ENCODE peak calls at places on chromosomes 7 and 10, in four cellular contexts. E is cardiac muscle cell, K is AG09309, A is fibroblast of mammary gland. S is an unnamed sample.

GRCh38 chr7:23970193-23970592 is 260.2 kb downstream of the STK31 start:
- DNase-seq in E (no peak), K (no peak), A (no peak), S (no peak)

GRCh38 chr7:47968852-47969774 is 10.3 kb downstream of the HUS1 start:
- DNase-seq in K (no peak), A (peak), E (peak), S (no peak)

GRCh38 chr7:12458520-12459131 is 55.0 kb upstream of the VWDE start:
- DNase-seq in E (peak), A (peak), K (no peak), S (peak)

GRCh38 chr10:44306147-44306710 is 78.7 kb downstream of the CXCL12 start:
- DNase-seq in K (peak), A (peak), E (peak), S (peak)

GRCh38 chr7:53541467-53541866 is 506.0 kb downstream of the POM121L12 start:
- DNase-seq in A (no peak), K (no peak), E (no peak), S (no peak)

GRCh38 chr10:93254180-93254847 is 180.6 kb downstream of the CYP26A1 start:
- DNase-seq in A (no peak), E (no peak), K (no peak), S (no peak)

GRCh38 chr7:105621617-105622016 is 40.3 kb upstream of the EFCAB10 start:
- DNase-seq in A (peak), E (peak), K (peak), S (peak)

GRCh38 chr7:84746347-84746746 is 440.5 kb downstream of the SEMA3D start:
- DNase-seq in E (peak), A (peak), K (no peak), S (no peak)

GRCh38 chr7:7119668-7120208 is 62.6 kb upstream of the C1GALT1 start:
- DNase-seq in E (no peak), A (no peak), K (no peak), S (no peak)

DNA sequence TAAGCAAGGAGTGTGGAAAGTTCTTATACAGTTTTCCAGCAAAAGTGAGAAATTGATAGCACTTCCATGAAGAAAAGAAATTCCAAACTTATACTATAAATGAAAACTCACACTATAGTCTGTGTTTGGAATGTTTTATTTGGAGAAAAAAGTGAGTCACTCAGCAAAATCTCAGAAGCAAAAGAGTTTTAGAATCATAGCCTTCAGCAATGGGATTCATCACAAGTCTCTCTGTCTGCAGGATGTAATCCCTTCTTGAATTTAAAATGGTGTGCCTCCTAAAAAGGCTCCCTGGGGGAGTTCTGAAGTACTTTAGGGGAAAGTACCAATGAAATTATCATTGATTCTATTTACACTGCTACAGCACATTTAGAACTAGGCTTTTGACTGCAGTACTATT is 756.4 kb downstream of the XPNPEP1 start:
- DNase-seq in E (no peak), K (no peak), A (no peak), S (no peak)
- TF ChIP-seq CTCF in E (no peak), K (no peak), A (no peak), S (no peak)

GRCh38 chr7:125386211-125386610 is 456.6 kb upstream of the POT1 start:
- DNase-seq in A (no peak), K (no peak), E (no peak), S (no peak)

GRCh38 chr7:125382401-125382800 is 452.8 kb upstream of the POT1 start:
- DNase-seq in A (no peak), E (no peak), K (no peak), S (no peak)

GRCh38 chr7:125383324-125383723 is 453.7 kb upstream of the POT1 start:
- DNase-seq in E (no peak), A (no peak), K (no peak), S (no peak)
- TF ChIP-seq CTCF in E (no peak), A (no peak), K (no peak), S (no peak)

DNA sequence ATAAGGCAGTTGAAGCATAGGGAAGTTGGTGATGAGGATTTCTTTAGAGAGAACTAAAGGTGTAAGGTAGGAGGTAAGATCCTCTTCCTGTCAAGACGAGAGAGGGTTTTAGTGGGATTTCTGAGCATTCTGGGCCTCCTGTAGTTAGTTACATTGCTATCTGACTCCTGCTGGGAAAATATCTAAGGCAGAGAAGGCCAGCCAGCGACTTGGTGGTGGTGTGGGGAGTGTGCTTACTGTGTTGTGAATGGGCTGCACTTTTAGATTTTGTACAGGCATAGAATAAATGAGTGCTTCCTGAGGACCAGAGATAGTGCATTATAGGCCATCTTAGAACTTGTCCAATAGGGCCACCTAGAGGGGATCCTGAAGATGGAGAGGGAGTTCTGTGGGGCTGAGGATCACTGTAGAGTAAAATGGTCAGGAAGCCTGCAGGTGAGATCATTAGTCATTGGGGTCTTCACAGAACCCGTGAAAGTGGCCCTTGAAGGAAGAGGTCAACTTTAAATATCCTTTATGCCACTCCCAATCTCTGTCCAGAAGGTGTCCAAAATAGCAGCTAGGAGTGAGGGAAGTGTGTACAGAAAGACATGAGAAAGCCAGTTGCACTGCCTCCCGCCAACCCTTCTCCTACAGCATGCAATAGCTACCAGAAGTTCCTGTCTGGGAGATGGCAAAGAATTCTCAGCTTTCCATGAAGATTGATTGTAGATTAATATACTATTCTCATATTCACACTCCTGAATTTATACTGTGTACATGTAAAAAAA is 266.6 kb downstream of the POLR1F start:
- DNase-seq in A (peak), E (peak), K (peak), S (peak)
- TF ChIP-seq CTCF in A (peak), E (peak), K (peak), S (peak)

GRCh38 chr7:108809356-108809755 is 239.7 kb downstream of the DNAJB9 start:
- DNase-seq in A (no peak), K (no peak), E (no peak), S (no peak)

GRCh38 chr7:108808556-108808955 is 238.9 kb downstream of the DNAJB9 start:
- DNase-seq in A (no peak), K (no peak), E (no peak), S (no peak)

GRCh38 chr7:108815815-108816214 is 246.1 kb downstream of the DNAJB9 start:
- DNase-seq in K (no peak), A (no peak), E (no peak), S (no peak)

GRCh38 chr7:108818742-108819141 is 249.1 kb downstream of the DNAJB9 start:
- DNase-seq in A (no peak), E (no peak), K (peak), S (no peak)

GRCh38 chr7:108813247-108814014 is 243.8 kb downstream of the DNAJB9 start:
- DNase-seq in A (no peak), E (no peak), K (no peak), S (no peak)
- TF ChIP-seq CTCF in A (no peak), E (no peak), K (no peak), S (no peak)

DNA sequence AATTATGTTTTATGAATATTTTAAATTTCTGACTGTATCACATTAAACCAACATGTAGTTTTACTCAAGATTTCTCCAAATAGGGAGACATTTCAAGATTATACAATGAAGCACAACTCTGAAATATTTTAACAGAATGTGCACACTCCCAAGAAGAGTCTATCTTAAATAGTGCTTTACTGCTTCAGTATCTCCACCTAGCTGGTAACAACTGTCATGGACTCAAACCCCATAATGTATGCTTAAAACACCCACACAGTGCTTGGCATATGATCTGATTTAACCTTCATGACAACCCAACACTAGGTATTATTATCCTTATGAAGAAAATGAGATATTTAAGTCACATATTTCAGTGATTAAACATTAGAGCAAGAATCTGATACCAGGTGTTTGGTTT is 45.9 kb downstream of the ASZ1 start:
- DNase-seq in A (no peak), E (no peak), K (no peak), S (no peak)
- TF ChIP-seq CTCF in A (peak), E (no peak), K (peak), S (no peak)

GRCh38 chr7:130268463-130269317 is 2.0 kb downstream of the CPA2 start:
- DNase-seq in K (no peak), E (no peak), A (no peak), S (no peak)

GRCh38 chr7:130266961-130267321 is 278 bp downstream of the CPA2 start:
- DNase-seq in E (no peak), A (no peak), K (no peak), S (no peak)

GRCh38 chr7:130269318-130269694 is 2.6 kb downstream of the CPA2 start:
- DNase-seq in E (no peak), A (no peak), K (no peak), S (no peak)

GRCh38 chr7:130263130-130263529 is 3.5 kb upstream of the CPA2 start:
- DNase-seq in E (no peak), A (no peak), K (no peak), S (no peak)

GRCh38 chr7:130266258-130266960 is at the start of gene CPA2:
- DNase-seq in K (no peak), E (no peak), A (no peak), S (no peak)
- TF ChIP-seq CTCF in K (no peak), E (no peak), A (no peak), S (no peak)

GRCh38 chr7:131560061-131560460 is 3.6 kb upstream of the PODXL start:
- DNase-seq in A (no peak), E (no peak), K (no peak), S (no peak)

GRCh38 chr7:131568510-131568909 is 12.1 kb upstream of the PODXL start:
- DNase-seq in K (no peak), E (no peak), A (no peak), S (no peak)

GRCh38 chr7:131564640-131565039 is 8.2 kb upstream of the PODXL start:
- DNase-seq in E (no peak), A (no peak), K (no peak), S (no peak)

GRCh38 chr7:131562941-131563340 is 6.5 kb upstream of the PODXL start:
- DNase-seq in A (no peak), K (no peak), E (no peak), S (no peak)

GRCh38 chr7:131563918-131564317 is 7.5 kb upstream of the PODXL start:
- DNase-seq in A (no peak), E (no peak), K (no peak), S (no peak)
- TF ChIP-seq CTCF in A (no peak), E (no peak), K (no peak), S (no peak)

S was measured in AG09319.